ENCODE peak calls at places on chromosome 11, in seven cellular contexts. M, U, P, E, V, F and S are unnamed samples.

GRCh38 chr11:95255523-95256165 is 24.6 kb upstream of the SESN3 start:
- DNase-seq in F (no peak), P (no peak), M (no peak), V (no peak), E (no peak), U (no peak), S (no peak)

GRCh38 chr11:33515347-33515746 is 185.3 kb downstream of the C11orf91 start:
- DNase-seq in V (no peak), U (no peak), P (peak; percentile 15), M (no peak), E (no peak), F (no peak), S (no peak)

GRCh38 chr11:7536102-7536501 is 22.3 kb downstream of the PPFIBP2 start:
- DNase-seq in M (no peak), U (no peak), P (no peak), F (no peak), E (no peak), V (no peak), S (no peak)

GRCh38 chr11:102012946-102013345 is 34.3 kb upstream of the CFAP300 start:
- DNase-seq in E (no peak), U (no peak), V (no peak), P (no peak), M (no peak), F (no peak), S (no peak)

GRCh38 chr11:113553235-113553634 is 78.0 kb upstream of the DRD2 start:
- DNase-seq in P (peak; percentile 24), E (no peak), U (no peak), V (no peak), M (no peak), F (no peak), S (no peak)

GRCh38 chr11:69402251-69402892 is 79.1 kb upstream of the LINC01488 start:
- DNase-seq in V (no peak), U (no peak), E (no peak), F (no peak), P (no peak), M (no peak), S (no peak)

GRCh38 chr11:70173018-70173417 is 30.1 kb upstream of the FADD start:
- DNase-seq in U (no peak), P (no peak), E (no peak), M (no peak), F (no peak), V (no peak), S (no peak)

GRCh38 chr11:59708537-59708936 is 5.1 kb downstream of the OR10V1 start:
- DNase-seq in F (no peak), U (no peak), E (no peak), V (no peak), P (no peak), M (no peak), S (no peak)

GRCh38 chr11:35047179-35047578 is 91.8 kb upstream of the CD44 start:
- DNase-seq in U (no peak), P (no peak), F (no peak), M (no peak), E (no peak), V (no peak), S (no peak)

GRCh38 chr11:19275496-19275895 is 34.8 kb upstream of the E2F8 start:
- DNase-seq in E (no peak), U (no peak), V (no peak), F (no peak), P (no peak), M (no peak), S (no peak)

GRCh38 chr11:57680552-57680874 is 12.6 kb downstream of the ZDHHC5 start:
- DNase-seq in U (no peak), F (no peak), V (no peak), M (no peak), E (no peak), P (no peak), S (peak; percentile 16)

GRCh38 chr11:7546324-7546791 is 32.6 kb downstream of the PPFIBP2 start:
- DNase-seq in U (no peak), F (no peak), M (no peak), V (no peak), E (no peak), P (peak; percentile 24), S (no peak)

GRCh38 chr11:68040957-68041591 is 2.2 kb downstream of the TCIRG1 start:
- DNase-seq in M (no peak), U (no peak), V (peak; percentile 35), E (no peak), F (no peak), P (peak; percentile 28), S (no peak)

GRCh38 chr11:68040121-68040956 is 1.5 kb downstream of the TCIRG1 start:
- DNase-seq in F (peak; percentile 76), P (peak; percentile 65), U (peak; percentile 45), E (peak; percentile 44), V (peak; percentile 61), M (peak; percentile 75), S (peak; percentile 38)

GRCh38 chr11:68043029-68043348 is 4.2 kb downstream of the TCIRG1 start:
- DNase-seq in U (no peak), E (no peak), V (no peak), F (no peak), M (no peak), P (no peak), S (no peak)

GRCh38 chr11:68042219-68043028 is 3.6 kb downstream of the TCIRG1 start:
- DNase-seq in E (no peak), F (no peak), M (no peak), U (no peak), V (peak; percentile 25), P (no peak), S (peak; percentile 37)

DNA sequence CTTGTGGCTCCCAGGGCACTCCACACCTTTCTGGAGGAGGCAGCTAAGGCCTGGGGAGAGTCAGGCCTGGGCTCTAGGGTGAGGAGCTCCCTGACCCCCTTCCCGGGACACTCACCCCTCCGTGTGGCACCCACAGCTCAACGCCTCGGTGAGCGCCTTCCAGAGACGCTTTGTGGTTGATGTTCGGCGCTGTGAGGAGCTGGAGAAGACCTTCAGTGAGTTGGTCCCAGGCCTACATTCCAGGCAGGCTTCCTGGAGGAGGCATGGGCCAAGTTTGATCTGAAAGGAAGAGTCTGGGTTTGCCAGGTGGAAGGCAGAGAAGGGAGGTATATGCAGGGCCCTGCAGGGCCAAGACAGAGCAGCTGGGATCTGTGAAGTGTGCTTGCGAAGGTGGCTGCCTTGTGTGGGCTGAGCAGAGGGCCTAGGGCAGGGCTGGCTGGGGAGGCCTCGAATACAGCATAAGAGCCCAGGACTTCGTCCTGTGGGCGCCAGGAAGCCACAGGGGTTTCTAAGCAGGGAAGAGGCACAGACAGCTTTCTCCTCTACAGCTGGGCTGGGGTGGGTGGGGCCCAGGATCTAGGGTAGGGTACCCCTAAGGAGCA is 2.9 kb downstream of the TCIRG1 start:
- DNase-seq in U (no peak), E (no peak), V (peak; percentile 14), P (no peak), M (no peak), F (no peak), S (peak; percentile 37)
- TF ChIP-seq POLR2A in U (no peak), E (no peak), V (no peak), P (no peak), M (no peak), F (no peak), S (no peak)

DNA sequence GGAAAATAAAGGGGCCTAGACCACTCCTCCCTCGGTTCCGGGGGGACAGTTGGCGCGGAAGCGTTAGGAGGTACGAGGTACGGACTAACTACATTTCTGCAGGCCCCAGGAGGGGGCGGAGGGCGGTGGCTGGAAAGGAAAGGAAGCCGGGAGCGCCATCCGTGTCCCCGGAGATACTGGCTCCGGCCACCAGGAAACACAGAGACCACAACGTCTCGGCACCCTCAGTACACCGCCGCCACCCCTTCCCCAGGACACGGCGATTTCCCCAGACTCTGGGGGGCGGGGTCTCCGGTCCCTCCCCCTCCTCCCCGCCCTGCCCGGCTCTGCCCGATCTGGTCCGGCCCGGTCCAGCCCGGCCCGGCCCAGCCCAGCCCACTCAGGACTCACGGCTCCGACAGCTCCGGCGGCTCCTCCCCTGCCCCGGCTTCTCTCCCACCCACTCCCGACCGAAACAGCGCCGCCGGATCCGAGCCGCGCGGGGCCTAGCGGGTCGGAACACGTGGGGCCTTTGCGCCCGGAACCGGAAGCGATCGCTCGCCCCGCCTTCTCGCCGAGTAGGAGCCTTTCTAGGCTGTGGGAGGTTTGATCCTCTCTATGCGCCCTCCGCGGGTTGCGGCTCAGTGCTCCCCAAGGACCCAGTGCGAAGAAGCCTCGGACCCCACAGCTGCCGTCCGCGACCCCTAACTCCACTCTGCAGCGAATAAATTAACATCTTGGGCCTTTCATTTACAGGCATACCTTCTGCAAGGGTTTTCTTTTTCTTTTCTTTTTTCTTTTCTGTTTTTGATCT is at the start of gene ZNF202:
- DNase-seq in U (peak; percentile 96), P (peak; percentile 91), F (peak; percentile 95), V (peak; percentile 86), E (peak; percentile 81), M (peak; percentile 92), S (peak; percentile 94)
- TF ChIP-seq POLR2A in U (peak; percentile 24), P (no peak), F (no peak), V (peak; percentile 42), E (peak; percentile 54), M (no peak), S (peak; percentile 70)

DNA sequence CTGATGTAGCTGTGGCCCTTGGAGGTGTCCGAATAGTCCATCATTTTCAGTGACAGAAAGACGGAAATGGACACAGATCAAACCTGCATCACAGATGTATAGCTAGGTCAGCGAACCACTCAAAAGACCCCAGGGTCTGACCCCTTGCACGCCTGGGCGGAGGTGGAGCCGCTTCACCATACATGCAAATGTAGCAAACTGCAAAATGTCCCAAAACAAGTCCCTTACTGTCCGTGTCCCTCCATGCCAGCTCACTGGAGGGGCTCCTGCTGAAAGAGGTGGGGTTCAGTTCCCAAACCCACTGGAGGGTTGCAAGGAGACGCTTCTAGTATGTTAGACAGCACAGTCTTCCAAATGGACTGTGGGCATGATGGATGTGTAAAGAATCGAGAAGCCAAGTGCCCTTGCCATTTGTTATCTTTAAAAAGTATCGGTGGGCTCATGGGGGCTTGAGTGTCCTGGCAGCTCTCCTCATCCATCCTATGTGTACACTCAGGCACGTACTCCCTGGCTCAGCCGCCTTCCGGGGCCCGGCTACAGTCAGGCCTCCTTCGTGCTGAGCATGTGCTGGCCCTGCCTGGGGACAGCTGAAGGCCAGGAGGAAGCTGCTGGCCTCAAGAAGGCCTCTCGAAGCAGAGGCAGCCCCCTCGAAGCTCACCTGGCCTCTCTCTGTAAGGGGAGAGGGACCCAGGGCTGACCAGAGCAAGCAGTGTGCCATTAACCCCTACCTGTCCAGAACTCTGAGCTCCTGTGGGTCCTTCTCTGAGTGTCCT is 20.2 kb upstream of the KCNQ1OT1 start:
- DNase-seq in U (no peak), P (no peak), M (no peak), F (no peak), V (no peak), E (no peak), S (no peak)
- TF ChIP-seq POLR2A in U (no peak), P (no peak), M (no peak), F (no peak), V (no peak), E (no peak), S (no peak)

GRCh38 chr11:74602637-74603591 is 10.5 kb downstream of the POLD3 start:
- DNase-seq in U (no peak), E (no peak), F (no peak), V (no peak), M (no peak), P (no peak), S (no peak)

GRCh38 chr11:74604311-74604710 is 11.9 kb downstream of the POLD3 start:
- DNase-seq in U (no peak), E (no peak), M (no peak), F (no peak), P (no peak), V (no peak), S (no peak)

DNA sequence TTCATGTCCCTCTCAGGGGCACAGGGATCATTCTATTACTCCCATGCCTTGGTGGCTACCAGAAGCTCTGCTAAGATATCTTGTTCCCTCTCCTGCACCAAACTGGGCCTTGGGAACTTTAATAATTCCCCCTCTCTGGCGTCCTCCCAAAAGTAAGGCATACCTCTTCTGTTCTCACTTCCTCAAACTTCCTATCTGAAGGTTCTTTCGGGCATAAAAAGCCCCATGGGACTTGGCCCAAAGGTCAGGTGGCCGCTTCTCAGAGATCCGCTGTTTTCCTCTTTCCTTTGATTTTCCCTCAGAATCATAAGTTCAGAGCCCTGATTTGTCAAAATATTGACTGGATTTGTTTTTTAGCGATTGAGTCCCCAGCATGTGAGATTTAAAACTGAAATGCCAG is 13.0 kb downstream of the POLD3 start:
- DNase-seq in E (no peak), U (no peak), M (no peak), F (no peak), P (no peak), V (no peak), S (no peak)
- TF ChIP-seq POLR2A in E (no peak), U (no peak), M (no peak), F (no peak), P (no peak), V (no peak), S (no peak)